ENCODE peak calls at places on chromosomes 12 and 14, in six cellular contexts. I is lung, C is HFF-Myc, R is AG10803, Z is suprapubic skin, Y is fibroblast of mammary gland. N is an unnamed sample.

GRCh38 chr12:64419696-64420095 is 15.5 kb downstream of the XPOT start:
- DNase-seq in I (no peak), C (no peak), R (no peak), Z (no peak), Y (no peak), N (no peak)

GRCh38 chr14:60161176-60162107 is 3.8 kb downstream of the DHRS7 start:
- DNase-seq in I (no peak), C (no peak), R (peak), Z (no peak), Y (peak), N (no peak)

GRCh38 chr14:64788706-64789105 is 84.5 kb downstream of the PLEKHG3 start:
- DNase-seq in I (no peak), C (peak), R (peak), Z (no peak), Y (peak), N (peak)

GRCh38 chr14:36442824-36443241 is 77.2 kb downstream of the NKX2-1 start:
- DNase-seq in I (no peak), C (no peak), R (no peak), Z (no peak), Y (no peak), N (no peak)

GRCh38 chr12:3202734-3203446 is 125.7 kb downstream of the TSPAN9 start:
- DNase-seq in I (peak), C (no peak), R (peak), Z (no peak), Y (peak), N (no peak)

GRCh38 chr14:71549421-71549820 is 382.8 kb upstream of the RGS6 start:
- DNase-seq in I (no peak), C (no peak), R (no peak), Z (no peak), Y (no peak), N (no peak)

GRCh38 chr12:77382096-77382742 is 316.9 kb upstream of the E2F7 start:
- DNase-seq in I (no peak), C (no peak), R (peak), Z (no peak), Y (peak), N (no peak)

GRCh38 chr12:113482334-113482733 is 10.7 kb upstream of the LHX5 start:
- DNase-seq in I (no peak), C (no peak), R (no peak), Z (no peak), Y (no peak), N (no peak)

GRCh38 chr12:2551097-2551496 is 243.7 kb upstream of the FKBP4 start:
- DNase-seq in I (no peak), C (no peak), R (no peak), Z (no peak), Y (no peak), N (no peak)

GRCh38 chr12:55745361-55746146 is 2.6 kb downstream of the GDF11 start:
- DNase-seq in I (no peak), C (no peak), R (no peak), Z (no peak), Y (no peak), N (no peak)

GRCh38 chr14:75514673-75515630 is 7.3 kb upstream of the BATF start:
- DNase-seq in I (no peak), C (no peak), R (no peak), Z (no peak), Y (peak), N (no peak)

GRCh38 chr12:106585862-106586534 is 3.2 kb downstream of the RFX4 start:
- DNase-seq in I (no peak), C (no peak), R (no peak), Z (no peak), Y (no peak), N (no peak)

GRCh38 chr14:74671789-74672188 is 41.1 kb downstream of the AREL1 start:
- DNase-seq in I (no peak), C (no peak), R (peak), Z (no peak), Y (peak), N (peak)

GRCh38 chr12:4441355-4442330 is 4.0 kb downstream of the FGF6 start:
- DNase-seq in I (peak), C (no peak), R (no peak), Z (peak), Y (no peak), N (no peak)

GRCh38 chr14:78319411-78319810 is 149.2 kb downstream of the NRXN3 start:
- DNase-seq in I (no peak), C (no peak), R (no peak), Z (no peak), Y (no peak), N (no peak)

GRCh38 chr12:1474567-1475153 is 119.7 kb downstream of the FBXL14 start:
- DNase-seq in I (no peak), C (peak), R (peak), Z (no peak), Y (peak), N (no peak)

GRCh38 chr12:125081427-125081826 is 16.2 kb downstream of the AACS start:
- DNase-seq in I (no peak), C (no peak), R (no peak), Z (no peak), Y (no peak), N (no peak)

GRCh38 chr12:75985566-75985965 is 46.0 kb downstream of the PHLDA1 start:
- DNase-seq in I (no peak), C (no peak), R (no peak), Z (no peak), Y (no peak), N (no peak)

GRCh38 chr12:14995583-14996425 is 23.0 kb downstream of the PDE6H start:
- DNase-seq in I (no peak), C (peak), R (peak), Z (no peak), Y (peak), N (no peak)

GRCh38 chr14:54420478-54421116 is 20.6 kb downstream of the CNIH1 start:
- DNase-seq in I (no peak), C (no peak), R (peak), Z (no peak), Y (peak), N (no peak)

GRCh38 chr14:31229638-31230229 is 22.1 kb upstream of the HECTD1 start:
- DNase-seq in I (peak), C (no peak), R (peak), Z (peak), Y (peak), N (peak)

GRCh38 chr12:52946334-52946733 is 2.6 kb upstream of the KRT18 start:
- DNase-seq in I (no peak), C (no peak), R (no peak), Z (no peak), Y (no peak), N (no peak)
- H3K4me3 ChIP-seq in I (no peak), C (no peak), R (no peak), Z (no peak), Y (no peak), N (no peak)

GRCh38 chr12:16612647-16613046 is 6.7 kb upstream of the LMO3 start:
- DNase-seq in I (no peak), C (no peak), R (peak), Z (no peak), Y (peak), N (no peak)
- H3K4me3 ChIP-seq in I (no peak), C (no peak), R (no peak), Z (no peak), Y (no peak), N (no peak)

GRCh38 chr12:53955036-53955775 is 503 bp downstream of the HOXC12 start:
- DNase-seq in I (no peak), C (no peak), R (no peak), Z (no peak), Y (no peak), N (no peak)
- H3K4me3 ChIP-seq in I (no peak), C (no peak), R (no peak), Z (peak), Y (no peak), N (no peak)

GRCh38 chr14:50530794-50531193 is 1.6 kb downstream of the MAP4K5 start:
- DNase-seq in I (no peak), C (no peak), R (no peak), Z (no peak), Y (no peak), N (no peak)

GRCh38 chr14:50531595-50532501 is 521 bp downstream of the MAP4K5 start:
- DNase-seq in I (peak), C (no peak), R (peak), Z (peak), Y (peak), N (no peak)

GRCh38 chr14:50530358-50530757 is 2.0 kb downstream of the MAP4K5 start:
- DNase-seq in I (no peak), C (no peak), R (peak), Z (no peak), Y (peak), N (no peak)

GRCh38 chr14:50527970-50528369 is 4.4 kb downstream of the MAP4K5 start:
- DNase-seq in I (no peak), C (no peak), R (peak), Z (no peak), Y (peak), N (no peak)

GRCh38 chr14:50529288-50530179 is 2.8 kb downstream of the MAP4K5 start:
- DNase-seq in I (no peak), C (no peak), R (no peak), Z (no peak), Y (no peak), N (no peak)
- H3K4me3 ChIP-seq in I (no peak), C (peak), R (peak), Z (peak), Y (peak), N (peak)